ENCODE peak calls at places on chromosome 20, in seven cellular contexts. One of them, this sample, is unnamed.

GRCh38 chr20:25136643-25137559 is 55.0 kb upstream of the VSX1 start:
- ATAC-seq in effector memory CD8-positive, alpha-beta T cell: no peak
- ATAC-seq in Right ventricle myocardium inferior: peak
- ATAC-seq in foreskin keratinocyte: peak
- ATAC-seq in A549: peak
- ATAC-seq in RWPE2: peak
- ATAC-seq in CD8-positive, alpha-beta T cell: no peak
- ATAC-seq in this sample: no peak

GRCh38 chr20:64025101-64025825 is 10.7 kb upstream of the C20orf204 start:
- ATAC-seq in effector memory CD8-positive, alpha-beta T cell: no peak
- ATAC-seq in Right ventricle myocardium inferior: no peak
- ATAC-seq in foreskin keratinocyte: no peak
- ATAC-seq in A549: no peak
- ATAC-seq in RWPE2: no peak
- ATAC-seq in CD8-positive, alpha-beta T cell: no peak
- ATAC-seq in this sample: peak

GRCh38 chr20:54215157-54215789 is 7.4 kb downstream of the PFDN4 start:
- ATAC-seq in effector memory CD8-positive, alpha-beta T cell: no peak
- ATAC-seq in Right ventricle myocardium inferior: no peak
- ATAC-seq in foreskin keratinocyte: no peak
- ATAC-seq in A549: no peak
- ATAC-seq in RWPE2: no peak
- ATAC-seq in CD8-positive, alpha-beta T cell: no peak
- ATAC-seq in this sample: no peak

GRCh38 chr20:62753626-62754025 is 42.6 kb upstream of the MRGBP start:
- ATAC-seq in effector memory CD8-positive, alpha-beta T cell: no peak
- ATAC-seq in Right ventricle myocardium inferior: no peak
- ATAC-seq in foreskin keratinocyte: no peak
- ATAC-seq in A549: no peak
- ATAC-seq in RWPE2: no peak
- ATAC-seq in CD8-positive, alpha-beta T cell: no peak
- ATAC-seq in this sample: no peak

GRCh38 chr20:58636983-58637421 is 14.1 kb upstream of the STX16 start:
- ATAC-seq in effector memory CD8-positive, alpha-beta T cell: no peak
- ATAC-seq in Right ventricle myocardium inferior: peak
- ATAC-seq in foreskin keratinocyte: peak
- ATAC-seq in A549: peak
- ATAC-seq in RWPE2: no peak
- ATAC-seq in CD8-positive, alpha-beta T cell: no peak
- ATAC-seq in this sample: no peak

GRCh38 chr20:62918137-62918536 is 8.2 kb downstream of the DIDO1 start:
- ATAC-seq in effector memory CD8-positive, alpha-beta T cell: no peak
- ATAC-seq in Right ventricle myocardium inferior: no peak
- ATAC-seq in foreskin keratinocyte: no peak
- ATAC-seq in A549: no peak
- ATAC-seq in RWPE2: no peak
- ATAC-seq in CD8-positive, alpha-beta T cell: peak
- ATAC-seq in this sample: peak

GRCh38 chr20:44345147-44345546 is 8.3 kb downstream of the R3HDML start:
- ATAC-seq in effector memory CD8-positive, alpha-beta T cell: no peak
- ATAC-seq in Right ventricle myocardium inferior: no peak
- ATAC-seq in foreskin keratinocyte: no peak
- ATAC-seq in A549: no peak
- ATAC-seq in RWPE2: peak
- ATAC-seq in CD8-positive, alpha-beta T cell: no peak
- ATAC-seq in this sample: no peak

GRCh38 chr20:19756756-19757486 is 1.1 kb upstream of the RIN2 start:
- ATAC-seq in effector memory CD8-positive, alpha-beta T cell: no peak
- ATAC-seq in Right ventricle myocardium inferior: no peak
- ATAC-seq in foreskin keratinocyte: no peak
- ATAC-seq in A549: no peak
- ATAC-seq in RWPE2: no peak
- ATAC-seq in CD8-positive, alpha-beta T cell: no peak
- ATAC-seq in this sample: no peak

This sample was measured in activated T-helper 17 cell treated with anti-CD3 and anti-CD28 coated beads, Interleukin-2, amount 50 U/mL, for 72 hours.